ENCODE peak calls at places on chromosomes 6 and 20, in seven cellular contexts. T is mammary epithelial cell, G is A549, X is OCI-LY7, H is upper lobe of right lung, W is sigmoid colon, B is GM12878. Q is an unnamed sample. For H3K9me3, the result is how much of the 10 kb centered on the place peaks cover.

GRCh38 chr6:95478941-95479340 is 98.4 kb upstream of the MANEA start:
- DNase-seq in T (no peak), G (no peak), X (no peak), H (no peak), W (no peak), B (no peak), Q (no peak)

GRCh38 chr6:17907467-17908229 is 79.8 kb downstream of the KIF13A start:
- DNase-seq in T (peak), G (peak), X (no peak), H (peak), W (peak), B (no peak), Q (no peak)

GRCh38 chr6:162705736-162706135 is 21.8 kb downstream of the PRKN start:
- DNase-seq in T (no peak), G (no peak), X (no peak), H (no peak), W (no peak), B (no peak), Q (no peak)

GRCh38 chr6:128239146-128239545 is 281.3 kb downstream of the PTPRK start:
- DNase-seq in T (no peak), G (no peak), X (no peak), H (no peak), W (no peak), B (no peak), Q (peak)

GRCh38 chr6:961407-961930 is 268.5 kb upstream of the EXOC2 start:
- DNase-seq in T (no peak), G (no peak), X (no peak), H (no peak), W (no peak), B (no peak), Q (no peak)

GRCh38 chr6:44650947-44651346 is 263.4 kb downstream of the CDC5L start:
- DNase-seq in T (peak), G (no peak), X (no peak), H (peak), W (no peak), B (no peak), Q (no peak)

GRCh38 chr6:36651659-36652379 is 26.7 kb upstream of the CDKN1A start:
- DNase-seq in T (no peak), G (no peak), X (no peak), H (no peak), W (no peak), B (no peak), Q (no peak)

GRCh38 chr20:38173237-38174156 is 8.4 kb upstream of the TGM2 start:
- DNase-seq in T (peak), G (peak), X (no peak), H (peak), W (peak), B (no peak), Q (no peak)

GRCh38 chr6:26064619-26065257 is 22.5 kb upstream of the HFE start:
- DNase-seq in T (peak), G (no peak), X (peak), H (no peak), W (no peak), B (no peak), Q (peak)

GRCh38 chr6:61606500-61606899 is 679.5 kb downstream of the KHDRBS2 start:
- DNase-seq in T (no peak), G (no peak), X (no peak), H (no peak), W (no peak), B (no peak), Q (no peak)

GRCh38 chr6:49530141-49530775 is 20.2 kb upstream of the C6orf141 start:
- DNase-seq in T (no peak), G (no peak), X (no peak), H (no peak), W (no peak), B (no peak), Q (no peak)

GRCh38 chr20:51339721-51340450 is 202.6 kb downstream of the NFATC2 start:
- DNase-seq in T (no peak), G (no peak), X (no peak), H (no peak), W (no peak), B (no peak), Q (no peak)

GRCh38 chr6:26493258-26493657 is 6.8 kb upstream of the BTN1A1 start:
- DNase-seq in T (no peak), G (no peak), X (peak), H (no peak), W (no peak), B (no peak), Q (no peak)

GRCh38 chr20:4435210-4435609 is 286.5 kb upstream of the PRND start:
- DNase-seq in T (no peak), G (no peak), X (no peak), H (no peak), W (no peak), B (no peak), Q (no peak)

GRCh38 chr20:25247100-25247665 is 702 bp upstream of the PYGB start:
- DNase-seq in T (peak), G (peak), X (peak), H (peak), W (peak), B (no peak), Q (peak)

GRCh38 chr6:73285674-73286283 is 22.8 kb upstream of the KHDC1 start:
- DNase-seq in T (peak), G (peak), X (peak), H (no peak), W (no peak), B (no peak), Q (no peak)

GRCh38 chr20:22371843-22372242 is 212.5 kb downstream of the FOXA2 start:
- DNase-seq in T (no peak), G (no peak), X (peak), H (no peak), W (no peak), B (peak), Q (no peak)

GRCh38 chr6:33705268-33705885 is 6.1 kb downstream of the UQCC2 start:
- DNase-seq in T (no peak), G (no peak), X (no peak), H (no peak), W (no peak), B (no peak), Q (no peak)

GRCh38 chr20:34110025-34111013 is 1.7 kb downstream of the EIF2S2 start:
- DNase-seq in T (no peak), G (no peak), X (peak), H (no peak), W (no peak), B (no peak), Q (no peak)

GRCh38 chr6:149864578-149865535 is 698 bp upstream of the LRP11 start:
- DNase-seq in T (peak), G (peak), X (peak), H (no peak), W (peak), B (no peak), Q (peak)

GRCh38 chr6:65979120-65979519 is 272.1 kb upstream of the EYS start:
- DNase-seq in T (no peak), G (no peak), X (no peak), H (no peak), W (no peak), B (no peak), Q (no peak)

GRCh38 chr20:63379296-63379695 is 18.1 kb upstream of the CHRNA4 start:
- DNase-seq in T (no peak), G (no peak), X (no peak), H (no peak), W (no peak), B (no peak), Q (no peak)

GRCh38 chr20:4661191-4661590 is 60.5 kb upstream of the PRND start:
- DNase-seq in T (no peak), G (no peak), X (peak), H (no peak), W (no peak), B (no peak), Q (no peak)

GRCh38 chr6:52155791-52156576 is 30.2 kb upstream of the IL17A start:
- DNase-seq in T (peak), G (no peak), X (peak), H (no peak), W (no peak), B (peak), Q (no peak)

GRCh38 chr20:21102691-21103311 is 3.4 kb downstream of the LINC00237 start:
- DNase-seq in T (peak), G (no peak), X (peak), H (peak), W (peak), B (no peak), Q (no peak)

GRCh38 chr20:45339084-45339483 is 9.1 kb downstream of the SDC4 start:
- DNase-seq in T (peak), G (no peak), X (no peak), H (no peak), W (no peak), B (no peak), Q (no peak)

GRCh38 chr6:53986721-53987526 is 124.3 kb upstream of the MLIP start:
- DNase-seq in T (peak), G (no peak), X (no peak), H (no peak), W (no peak), B (no peak), Q (no peak)

GRCh38 chr20:38043512-38044300 is 10.2 kb downstream of the RPRD1B start:
- DNase-seq in T (peak), G (peak), X (no peak), H (no peak), W (no peak), B (no peak), Q (no peak)

GRCh38 chr20:37567331-37567665 is 39.6 kb upstream of the BLCAP start:
- DNase-seq in T (no peak), G (no peak), X (no peak), H (no peak), W (no peak), B (no peak), Q (no peak)

GRCh38 chr20:36825374-36826104 is 50.4 kb upstream of the TLDC2 start:
- DNase-seq in T (no peak), G (no peak), X (no peak), H (no peak), W (no peak), B (no peak), Q (peak)

GRCh38 chr6:32244270-32244669 is 20.4 kb upstream of the NOTCH4 start:
- DNase-seq in T (no peak), G (no peak), X (no peak), H (no peak), W (peak), B (no peak), Q (no peak)

GRCh38 chr20:16569218-16570153 is 3.8 kb downstream of the KIF16B start:
- DNase-seq in T (no peak), G (no peak), X (no peak), H (no peak), W (no peak), B (no peak), Q (no peak)

GRCh38 chr6:20458051-20458894 is 56.6 kb downstream of the E2F3 start:
- DNase-seq in T (no peak), G (no peak), X (no peak), H (no peak), W (no peak), B (no peak), Q (no peak)

GRCh38 chr6:43891072-43891870 is 121.3 kb downstream of the VEGFA start:
- DNase-seq in T (no peak), G (no peak), X (no peak), H (no peak), W (no peak), B (no peak), Q (no peak)

GRCh38 chr6:112522600-112522999 is 175.5 kb downstream of the RFPL4B start:
- DNase-seq in T (peak), G (no peak), X (no peak), H (no peak), W (no peak), B (no peak), Q (no peak)

GRCh38 chr20:3902041-3902440 is 12.9 kb downstream of the PANK2 start:
- DNase-seq in T (no peak), G (no peak), X (no peak), H (no peak), W (no peak), B (no peak), Q (no peak)

GRCh38 chr6:72894091-72894490 is 272.2 kb downstream of the KCNQ5 start:
- DNase-seq in T (peak), G (no peak), X (no peak), H (no peak), W (no peak), B (no peak), Q (no peak)

GRCh38 chr20:22389836-22390542 is 194.4 kb downstream of the FOXA2 start:
- DNase-seq in T (peak), G (peak), X (no peak), H (peak), W (no peak), B (no peak), Q (no peak)

DNA sequence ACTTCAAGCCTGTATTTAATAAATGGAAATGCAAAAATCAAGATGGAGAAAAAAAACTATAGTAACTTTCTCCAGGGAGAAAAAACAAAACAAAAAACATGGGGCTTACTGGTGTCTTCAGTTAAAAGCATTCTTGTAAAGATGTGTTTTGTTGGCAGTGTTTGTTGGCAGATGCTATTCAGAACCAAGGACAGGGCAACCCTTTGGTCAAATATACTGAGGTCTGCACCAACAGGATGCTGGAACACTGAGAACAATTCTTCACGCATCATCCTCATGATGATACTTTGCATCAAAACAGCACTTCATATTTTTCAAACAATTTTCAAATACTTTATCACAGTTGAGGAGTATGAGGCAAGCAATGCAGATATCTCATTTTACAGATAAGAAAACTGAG is 63.7 kb upstream of the CBLN4 start:
- DNase-seq in T (no peak), G (no peak), X (no peak), H (no peak), W (no peak), B (no peak), Q (no peak)
- H3K9me3 ChIP-seq in T (under half), G (under half), X (under half), H (under half), W (under half), B (under half), Q (under half)

GRCh38 chr20:23884771-23885162 is 5.2 kb upstream of the CST5 start:
- DNase-seq in T (no peak), G (no peak), X (no peak), H (no peak), W (no peak), B (no peak), Q (no peak)
- H3K9me3 ChIP-seq in T (under half), G (under half), X (under half), H (under half), W (under half), B (under half), Q (under half)

GRCh38 chr6:167296902-167297301 is 5.8 kb downstream of the UNC93A start:
- DNase-seq in T (no peak), G (no peak), X (no peak), H (no peak), W (no peak), B (no peak), Q (no peak)
- H3K9me3 ChIP-seq in T (under half), G (under half), X (under half), H (under half), W (under half), B (under half), Q (under half)

GRCh38 chr6:169575365-169575764 is 126.5 kb downstream of the WDR27 start:
- DNase-seq in T (no peak), G (no peak), X (no peak), H (no peak), W (no peak), B (no peak), Q (no peak)

GRCh38 chr6:169577974-169578373 is 123.9 kb downstream of the WDR27 start:
- DNase-seq in T (no peak), G (no peak), X (no peak), H (no peak), W (no peak), B (no peak), Q (no peak)

GRCh38 chr6:169577236-169577635 is 124.6 kb downstream of the WDR27 start:
- DNase-seq in T (no peak), G (no peak), X (no peak), H (no peak), W (no peak), B (no peak), Q (no peak)

GRCh38 chr6:169583867-169584541 is 117.8 kb downstream of the WDR27 start:
- DNase-seq in T (no peak), G (no peak), X (peak), H (no peak), W (no peak), B (no peak), Q (no peak)

GRCh38 chr6:169579712-169580111 is 122.1 kb downstream of the WDR27 start:
- DNase-seq in T (peak), G (no peak), X (no peak), H (no peak), W (no peak), B (no peak), Q (no peak)
- H3K9me3 ChIP-seq in T (under half), G (under half), X (under half), H (under half), W (under half), B (under half), Q (under half)

GRCh38 chr20:39611901-39612300 is 649.8 kb downstream of the DHX35 start:
- DNase-seq in T (no peak), G (no peak), X (no peak), H (no peak), W (no peak), B (no peak), Q (no peak)
- H3K9me3 ChIP-seq in T (under half), G (under half), X (under half), H (under half), W (under half), B (under half), Q (under half)

DNA sequence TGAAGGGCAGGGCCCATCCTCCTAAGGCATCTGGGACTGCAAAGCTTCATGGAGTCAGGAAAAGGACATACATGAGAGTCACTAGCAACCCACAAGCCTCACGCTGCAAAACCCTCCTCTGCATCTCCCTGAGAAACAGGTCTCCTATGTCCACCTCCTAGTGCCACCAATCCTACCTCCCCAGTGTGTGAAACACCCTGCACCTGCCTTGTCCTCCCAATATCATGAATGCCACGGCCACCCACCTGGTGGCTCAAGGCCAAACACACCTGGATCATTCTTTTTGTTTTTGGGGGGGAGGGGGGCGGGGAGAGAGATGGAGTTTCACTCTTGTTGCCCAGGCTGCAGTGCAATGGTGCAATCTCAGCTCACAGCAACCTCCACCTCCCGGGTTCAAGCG is 90.5 kb downstream of the ZMYND8 start:
- DNase-seq in T (no peak), G (no peak), X (no peak), H (no peak), W (no peak), B (no peak), Q (no peak)
- H3K9me3 ChIP-seq in T (under half), G (under half), X (under half), H (under half), W (under half), B (under half), Q (under half)

DNA sequence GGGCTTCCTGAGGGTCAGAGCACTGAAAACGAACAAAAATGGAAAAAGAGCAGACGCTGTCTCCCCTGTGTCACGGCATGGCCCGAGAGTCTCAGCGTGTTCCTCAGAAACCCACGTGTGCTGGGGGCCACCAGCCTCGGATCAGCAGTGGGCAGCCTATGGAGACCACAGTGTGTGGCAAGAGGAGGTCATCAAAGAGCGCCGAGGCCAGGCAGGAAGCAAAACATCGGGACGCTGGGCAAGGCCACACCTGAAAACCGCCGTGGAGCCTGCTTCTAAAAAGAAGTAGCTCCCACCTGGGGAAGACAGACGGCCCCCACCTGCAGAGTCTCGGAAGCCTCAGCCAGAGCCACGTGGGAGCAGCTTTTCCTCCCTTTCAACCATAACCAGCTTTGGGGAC is 135.1 kb upstream of the THBS2 start:
- DNase-seq in T (no peak), G (no peak), X (no peak), H (no peak), W (no peak), B (no peak), Q (no peak)
- H3K9me3 ChIP-seq in T (under half), G (under half), X (under half), H (under half), W (under half), B (under half), Q (under half)

Q was measured in BE2C.